ENCODE peak calls at places on chromosomes 13 and 19, in six cellular contexts. One of them, this sample, is unnamed.

GRCh38 chr13:110542311-110542796 is 19.2 kb downstream of the RAB20 start:
- DNase-seq in Caco-2: no peak
- DNase-seq in psoas muscle: no peak
- DNase-seq in cardiac muscle cell: no peak
- DNase-seq in PC-3: no peak
- DNase-seq in esophagus squamous epithelium: no peak
- DNase-seq in this sample: no peak

GRCh38 chr13:26498524-26499208 is 58.8 kb upstream of the WASF3 start:
- DNase-seq in psoas muscle: no peak
- DNase-seq in PC-3: no peak
- DNase-seq in Caco-2: no peak
- DNase-seq in esophagus squamous epithelium: no peak
- DNase-seq in cardiac muscle cell: peak; percentile 22
- DNase-seq in this sample: no peak

GRCh38 chr19:41302624-41303351 is 7.2 kb upstream of the CCDC97 start:
- DNase-seq in Caco-2: no peak
- DNase-seq in cardiac muscle cell: no peak
- DNase-seq in PC-3: no peak
- DNase-seq in psoas muscle: no peak
- DNase-seq in esophagus squamous epithelium: no peak
- DNase-seq in this sample: no peak

GRCh38 chr13:110334256-110334655 is 27.2 kb downstream of the COL4A2 start:
- DNase-seq in PC-3: no peak
- DNase-seq in esophagus squamous epithelium: no peak
- DNase-seq in cardiac muscle cell: no peak
- DNase-seq in psoas muscle: no peak
- DNase-seq in Caco-2: no peak
- DNase-seq in this sample: peak; percentile 85

GRCh38 chr13:28239374-28239773 is 101.0 kb downstream of the PAN3 start:
- DNase-seq in psoas muscle: no peak
- DNase-seq in esophagus squamous epithelium: no peak
- DNase-seq in PC-3: no peak
- DNase-seq in Caco-2: no peak
- DNase-seq in cardiac muscle cell: peak; percentile 87
- DNase-seq in this sample: no peak

GRCh38 chr13:27587083-27587482 is 33.2 kb downstream of the LNX2 start:
- DNase-seq in PC-3: no peak
- DNase-seq in psoas muscle: no peak
- DNase-seq in cardiac muscle cell: peak; percentile 33
- DNase-seq in Caco-2: no peak
- DNase-seq in esophagus squamous epithelium: no peak
- DNase-seq in this sample: no peak

GRCh38 chr19:40465025-40465780 is at the start of gene BLVRB:
- DNase-seq in cardiac muscle cell: peak; percentile 90
- DNase-seq in PC-3: peak; percentile 39
- DNase-seq in Caco-2: no peak
- DNase-seq in esophagus squamous epithelium: no peak
- DNase-seq in psoas muscle: no peak
- DNase-seq in this sample: peak; percentile 56

GRCh38 chr19:38360351-38360750 is 14.0 kb upstream of the PSMD8 start:
- DNase-seq in cardiac muscle cell: no peak
- DNase-seq in PC-3: no peak
- DNase-seq in Caco-2: no peak
- DNase-seq in esophagus squamous epithelium: no peak
- DNase-seq in psoas muscle: no peak
- DNase-seq in this sample: no peak

GRCh38 chr19:4566402-4567051 is 7.0 kb upstream of the SEMA6B start:
- DNase-seq in PC-3: no peak
- DNase-seq in cardiac muscle cell: no peak
- DNase-seq in Caco-2: no peak
- DNase-seq in psoas muscle: no peak
- DNase-seq in esophagus squamous epithelium: no peak
- DNase-seq in this sample: no peak

GRCh38 chr13:25992076-25992475 is 59.7 kb downstream of the SHISA2 start:
- DNase-seq in cardiac muscle cell: no peak
- DNase-seq in PC-3: peak; percentile 24
- DNase-seq in Caco-2: no peak
- DNase-seq in esophagus squamous epithelium: no peak
- DNase-seq in psoas muscle: no peak
- DNase-seq in this sample: no peak

GRCh38 chr13:114313061-114313860 is 1.0 kb upstream of the CHAMP1 start:
- DNase-seq in psoas muscle: no peak
- DNase-seq in Caco-2: no peak
- DNase-seq in PC-3: peak; percentile 25
- DNase-seq in cardiac muscle cell: no peak
- DNase-seq in esophagus squamous epithelium: no peak
- DNase-seq in this sample: no peak

GRCh38 chr19:37519890-37520289 is 13.2 kb downstream of the ZNF793 start:
- DNase-seq in Caco-2: no peak
- DNase-seq in cardiac muscle cell: peak; percentile 7
- DNase-seq in esophagus squamous epithelium: no peak
- DNase-seq in PC-3: peak; percentile 3
- DNase-seq in psoas muscle: no peak
- DNase-seq in this sample: no peak

GRCh38 chr19:18532208-18532890 is 10.5 kb upstream of the ELL start:
- DNase-seq in esophagus squamous epithelium: no peak
- DNase-seq in cardiac muscle cell: no peak
- DNase-seq in psoas muscle: no peak
- DNase-seq in PC-3: no peak
- DNase-seq in Caco-2: no peak
- DNase-seq in this sample: no peak

GRCh38 chr13:22173605-22174004 is 502.7 kb downstream of the FGF9 start:
- DNase-seq in esophagus squamous epithelium: no peak
- DNase-seq in Caco-2: no peak
- DNase-seq in PC-3: peak; percentile 24
- DNase-seq in cardiac muscle cell: peak; percentile 3
- DNase-seq in psoas muscle: no peak
- DNase-seq in this sample: peak; percentile 1

GRCh38 chr19:10888421-10888866 is 17.1 kb downstream of the CARM1 start:
- DNase-seq in Caco-2: no peak
- DNase-seq in esophagus squamous epithelium: no peak
- DNase-seq in cardiac muscle cell: no peak
- DNase-seq in PC-3: no peak
- DNase-seq in psoas muscle: no peak
- DNase-seq in this sample: no peak

GRCh38 chr19:54178581-54179261 is 5.8 kb upstream of the TMC4 start:
- DNase-seq in Caco-2: peak; percentile 70
- DNase-seq in psoas muscle: peak; percentile 23
- DNase-seq in PC-3: peak; percentile 42
- DNase-seq in esophagus squamous epithelium: no peak
- DNase-seq in cardiac muscle cell: no peak
- DNase-seq in this sample: no peak

GRCh38 chr19:9862897-9863296 is 27.8 kb downstream of the PIN1 start:
- DNase-seq in PC-3: no peak
- DNase-seq in Caco-2: no peak
- DNase-seq in cardiac muscle cell: no peak
- DNase-seq in psoas muscle: no peak
- DNase-seq in esophagus squamous epithelium: no peak
- DNase-seq in this sample: no peak

GRCh38 chr13:102651392-102651791 is 43.5 kb downstream of the METTL21C start:
- DNase-seq in Caco-2: peak; percentile 20
- DNase-seq in cardiac muscle cell: peak; percentile 21
- DNase-seq in PC-3: peak; percentile 59
- DNase-seq in esophagus squamous epithelium: no peak
- DNase-seq in psoas muscle: no peak
- DNase-seq in this sample: peak; percentile 3

GRCh38 chr13:46728777-46729176 is 68.2 kb downstream of the ESD start:
- DNase-seq in cardiac muscle cell: no peak
- DNase-seq in PC-3: peak; percentile 32
- DNase-seq in esophagus squamous epithelium: no peak
- DNase-seq in Caco-2: peak; percentile 35
- DNase-seq in psoas muscle: no peak
- DNase-seq in this sample: no peak

GRCh38 chr19:49515767-49516166 is 3.3 kb downstream of the FCGRT start:
- DNase-seq in PC-3: no peak
- DNase-seq in esophagus squamous epithelium: no peak
- DNase-seq in psoas muscle: peak; percentile 62
- DNase-seq in cardiac muscle cell: peak; percentile 73
- DNase-seq in Caco-2: no peak
- DNase-seq in this sample: no peak

GRCh38 chr13:86000546-86000945 is 201.3 kb upstream of the SLITRK6 start:
- DNase-seq in cardiac muscle cell: no peak
- DNase-seq in esophagus squamous epithelium: no peak
- DNase-seq in Caco-2: no peak
- DNase-seq in PC-3: no peak
- DNase-seq in psoas muscle: no peak
- DNase-seq in this sample: no peak

GRCh38 chr19:33621811-33622504 is at the start of gene CHST8:
- DNase-seq in cardiac muscle cell: peak; percentile 39
- DNase-seq in Caco-2: peak; percentile 68
- DNase-seq in esophagus squamous epithelium: no peak
- DNase-seq in psoas muscle: peak; percentile 43
- DNase-seq in PC-3: no peak
- DNase-seq in this sample: no peak

GRCh38 chr13:52447354-52447753 is 3.1 kb downstream of the VPS36 start:
- DNase-seq in cardiac muscle cell: no peak
- DNase-seq in psoas muscle: no peak
- DNase-seq in esophagus squamous epithelium: no peak
- DNase-seq in PC-3: no peak
- DNase-seq in Caco-2: no peak
- DNase-seq in this sample: no peak

GRCh38 chr13:28324181-28324789 is 170.6 kb downstream of the FLT1 start:
- DNase-seq in PC-3: peak; percentile 67
- DNase-seq in psoas muscle: no peak
- DNase-seq in esophagus squamous epithelium: no peak
- DNase-seq in cardiac muscle cell: peak; percentile 76
- DNase-seq in Caco-2: peak; percentile 81
- DNase-seq in this sample: no peak

GRCh38 chr19:35204799-35205732 is 23.5 kb downstream of the FAM187B start:
- DNase-seq in Caco-2: no peak
- DNase-seq in cardiac muscle cell: no peak
- DNase-seq in PC-3: no peak
- DNase-seq in psoas muscle: no peak
- DNase-seq in esophagus squamous epithelium: no peak
- DNase-seq in this sample: no peak

GRCh38 chr19:47100290-47100689 is 13.3 kb downstream of the ZC3H4 start:
- DNase-seq in PC-3: no peak
- DNase-seq in cardiac muscle cell: no peak
- DNase-seq in psoas muscle: no peak
- DNase-seq in esophagus squamous epithelium: no peak
- DNase-seq in Caco-2: peak; percentile 49
- DNase-seq in this sample: no peak

GRCh38 chr19:29855087-29855486 is 43.3 kb downstream of the CCNE1 start:
- DNase-seq in esophagus squamous epithelium: no peak
- DNase-seq in Caco-2: no peak
- DNase-seq in psoas muscle: no peak
- DNase-seq in PC-3: no peak
- DNase-seq in cardiac muscle cell: no peak
- DNase-seq in this sample: no peak

GRCh38 chr19:29855771-29856510 is 44.1 kb downstream of the CCNE1 start:
- DNase-seq in Caco-2: no peak
- DNase-seq in psoas muscle: no peak
- DNase-seq in PC-3: no peak
- DNase-seq in esophagus squamous epithelium: no peak
- DNase-seq in cardiac muscle cell: no peak
- DNase-seq in this sample: no peak

GRCh38 chr19:29860492-29860891 is 48.7 kb downstream of the CCNE1 start:
- DNase-seq in psoas muscle: no peak
- DNase-seq in cardiac muscle cell: no peak
- DNase-seq in PC-3: no peak
- DNase-seq in Caco-2: no peak
- DNase-seq in esophagus squamous epithelium: no peak
- DNase-seq in this sample: no peak

GRCh38 chr19:29858621-29859020 is 46.8 kb downstream of the CCNE1 start:
- DNase-seq in psoas muscle: no peak
- DNase-seq in PC-3: no peak
- DNase-seq in cardiac muscle cell: no peak
- DNase-seq in Caco-2: no peak
- DNase-seq in esophagus squamous epithelium: no peak
- DNase-seq in this sample: no peak

GRCh38 chr19:29858000-29858596 is 46.3 kb downstream of the CCNE1 start:
- DNase-seq in PC-3: peak; percentile 37
- DNase-seq in esophagus squamous epithelium: no peak
- DNase-seq in cardiac muscle cell: no peak
- DNase-seq in psoas muscle: no peak
- DNase-seq in Caco-2: peak; percentile 74
- DNase-seq in this sample: no peak
- TF ChIP-seq CTCF in PC-3: peak; percentile 61
- TF ChIP-seq CTCF in esophagus squamous epithelium: peak; percentile 44
- TF ChIP-seq CTCF in cardiac muscle cell: peak; percentile 53
- TF ChIP-seq CTCF in psoas muscle: peak; percentile 59
- TF ChIP-seq CTCF in Caco-2: peak; percentile 86
- TF ChIP-seq CTCF in this sample: peak; percentile 44

GRCh38 chr19:45401815-45402468 is 2.9 kb downstream of the PPP1R13L start:
- DNase-seq in PC-3: no peak
- DNase-seq in psoas muscle: no peak
- DNase-seq in Caco-2: no peak
- DNase-seq in cardiac muscle cell: no peak
- DNase-seq in esophagus squamous epithelium: no peak
- DNase-seq in this sample: no peak
- TF ChIP-seq CTCF in PC-3: no peak
- TF ChIP-seq CTCF in psoas muscle: no peak
- TF ChIP-seq CTCF in Caco-2: no peak
- TF ChIP-seq CTCF in cardiac muscle cell: peak; percentile 53
- TF ChIP-seq CTCF in esophagus squamous epithelium: no peak
- TF ChIP-seq CTCF in this sample: peak; percentile 53

GRCh38 chr13:90365130-90365529 is 982.4 kb upstream of the MIR17HG start:
- DNase-seq in psoas muscle: no peak
- DNase-seq in esophagus squamous epithelium: no peak
- DNase-seq in PC-3: no peak
- DNase-seq in cardiac muscle cell: peak; percentile 62
- DNase-seq in Caco-2: no peak
- DNase-seq in this sample: no peak
- TF ChIP-seq CTCF in psoas muscle: no peak
- TF ChIP-seq CTCF in esophagus squamous epithelium: no peak
- TF ChIP-seq CTCF in PC-3: peak; percentile 40
- TF ChIP-seq CTCF in cardiac muscle cell: peak; percentile 48
- TF ChIP-seq CTCF in Caco-2: no peak
- TF ChIP-seq CTCF in this sample: peak; percentile 36

DNA sequence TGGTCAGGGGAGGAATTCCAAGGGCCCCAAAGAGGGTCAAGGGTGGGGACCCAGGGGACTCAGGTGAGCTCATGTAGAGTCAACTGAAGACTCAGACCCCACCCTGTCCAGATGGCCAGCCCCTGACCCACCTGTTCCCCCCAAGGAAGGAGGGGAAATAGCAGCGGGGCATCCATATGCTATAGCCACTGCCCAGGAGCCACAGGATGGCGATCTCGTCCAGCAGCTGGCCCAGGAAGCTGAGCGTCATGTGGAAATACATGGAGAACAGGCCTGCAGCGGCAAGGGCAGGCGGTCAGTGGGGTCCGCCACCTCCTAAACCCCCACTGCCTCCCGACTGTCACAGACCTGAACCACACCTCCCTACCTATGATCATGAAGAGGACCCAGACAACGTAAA is 21.4 kb downstream of the ACER1 start:
- DNase-seq in PC-3: peak; percentile 13
- DNase-seq in cardiac muscle cell: no peak
- DNase-seq in Caco-2: peak; percentile 12
- DNase-seq in esophagus squamous epithelium: no peak
- DNase-seq in psoas muscle: no peak
- DNase-seq in this sample: no peak
- TF ChIP-seq CTCF in PC-3: peak; percentile 36
- TF ChIP-seq CTCF in cardiac muscle cell: peak; percentile 4
- TF ChIP-seq CTCF in Caco-2: no peak
- TF ChIP-seq CTCF in esophagus squamous epithelium: no peak
- TF ChIP-seq CTCF in psoas muscle: peak; percentile 8
- TF ChIP-seq CTCF in this sample: no peak